ENCODE peak calls at places on chromosome 11, in four cellular contexts. E is HCT116, P is kidney, X is astrocyte. Y is an unnamed sample.

GRCh38 chr11:35237860-35238715 is 99.1 kb downstream of the CD44 start:
- DNase-seq in P (no peak), E (peak), X (no peak), Y (peak)

GRCh38 chr11:133619397-133619796 is 87.1 kb upstream of the OPCML start:
- DNase-seq in P (no peak), X (no peak), E (no peak), Y (no peak)

GRCh38 chr11:70826541-70826943 is 425.8 kb downstream of the SHANK2 start:
- DNase-seq in X (no peak), E (no peak), P (peak), Y (peak)

GRCh38 chr11:119885861-119886567 is 157.0 kb upstream of the NECTIN1 start:
- DNase-seq in P (peak), X (no peak), E (no peak), Y (no peak)

GRCh38 chr11:69003866-69004311 is 9.2 kb downstream of the MRGPRF start:
- DNase-seq in X (no peak), E (no peak), P (peak), Y (no peak)

GRCh38 chr11:12537778-12538401 is 136.3 kb upstream of the TEAD1 start:
- DNase-seq in E (no peak), P (no peak), X (no peak), Y (no peak)

GRCh38 chr11:7457211-7457610 is 28.1 kb upstream of the OLFML1 start:
- DNase-seq in P (no peak), E (no peak), X (peak), Y (peak)

GRCh38 chr11:112241486-112241885 is 15.3 kb downstream of the PTS start:
- DNase-seq in X (peak), P (no peak), E (no peak), Y (peak)

GRCh38 chr11:111765984-111766833 is at the start of gene PPP2R1B:
- DNase-seq in P (peak), X (peak), E (peak), Y (peak)

GRCh38 chr11:27381238-27381666 is 18.2 kb upstream of the CCDC34 start:
- DNase-seq in E (no peak), X (no peak), P (no peak), Y (no peak)

GRCh38 chr11:17516551-17517150 is 27.6 kb downstream of the USH1C start:
- DNase-seq in E (no peak), X (no peak), P (peak), Y (no peak)

GRCh38 chr11:22130462-22131053 is 62.3 kb upstream of the ANO5 start:
- DNase-seq in P (no peak), X (no peak), E (no peak), Y (peak)

GRCh38 chr11:128843198-128843766 is 23.8 kb downstream of the KCNJ1 start:
- DNase-seq in P (no peak), E (no peak), X (no peak), Y (no peak)

GRCh38 chr11:57567210-57567511 is 311 bp downstream of the UBE2L6 start:
- DNase-seq in X (peak), E (no peak), P (no peak), Y (peak)

GRCh38 chr11:11798586-11799438 is 43.0 kb upstream of the USP47 start:
- DNase-seq in E (peak), X (peak), P (peak), Y (peak)

GRCh38 chr11:66950113-66950535 is 8.1 kb downstream of the PC start:
- DNase-seq in P (peak), E (peak), X (peak), Y (peak)

GRCh38 chr11:13962562-13963168 is at the start of gene SPON1:
- DNase-seq in E (no peak), P (peak), X (peak), Y (peak)

GRCh38 chr11:120814531-120815259 is 209.2 kb upstream of the TBCEL start:
- DNase-seq in X (no peak), P (no peak), E (no peak), Y (no peak)

GRCh38 chr11:97345031-97345430 is 955.2 kb downstream of the JRKL start:
- DNase-seq in X (no peak), E (no peak), P (no peak), Y (no peak)

GRCh38 chr11:43787823-43788222 is 92.8 kb upstream of the ALKBH3 start:
- DNase-seq in E (no peak), P (no peak), X (no peak), Y (no peak)

GRCh38 chr11:69102732-69103615 is 52.8 kb upstream of the SMIM38 start:
- DNase-seq in P (peak), E (no peak), X (no peak), Y (no peak)

GRCh38 chr11:46850829-46851380 is 4.8 kb upstream of the CKAP5 start:
- DNase-seq in X (no peak), E (no peak), P (no peak), Y (no peak)

GRCh38 chr11:12377824-12378593 is 638 bp downstream of the PARVA start:
- DNase-seq in P (peak), X (peak), E (peak), Y (peak)

GRCh38 chr11:130585545-130585944 is 137.1 kb downstream of the ADAMTS15 start:
- DNase-seq in E (no peak), P (no peak), X (peak), Y (peak)

GRCh38 chr11:132080121-132080520 is 709.7 kb downstream of the NTM start:
- DNase-seq in P (no peak), E (no peak), X (no peak), Y (no peak)

GRCh38 chr11:45227836-45228235 is 58.3 kb downstream of the SYT13 start:
- DNase-seq in P (no peak), X (no peak), E (no peak), Y (no peak)

GRCh38 chr11:7511405-7511804 is 2.4 kb upstream of the PPFIBP2 start:
- DNase-seq in E (no peak), X (no peak), P (no peak), Y (no peak)

DNA sequence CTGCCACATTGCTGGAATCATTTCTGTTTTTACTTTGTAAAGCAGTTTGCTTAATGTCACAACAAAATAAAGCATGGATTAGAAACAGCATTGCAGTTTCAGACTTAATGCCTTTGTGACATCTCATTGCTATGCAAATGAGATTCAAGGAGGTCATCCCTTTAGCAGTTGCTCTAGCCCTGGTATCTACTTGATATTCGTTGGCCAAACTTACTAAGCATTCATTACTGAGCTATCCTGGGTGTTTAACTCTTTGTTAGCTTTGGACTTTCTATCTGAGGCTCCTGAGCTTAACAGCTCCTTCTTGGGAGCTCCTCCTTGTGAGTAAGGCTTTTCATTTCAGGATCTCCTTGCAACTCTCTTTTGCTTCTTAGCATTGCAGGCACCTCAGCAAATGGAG is 16.3 kb downstream of the FAT3 start:
- DNase-seq in X (no peak), E (no peak), P (no peak), Y (no peak)
- H3K9ac ChIP-seq in X (no peak), E (no peak), P (no peak), Y (no peak)

GRCh38 chr11:94740083-94740974 is 27.8 kb upstream of the AMOTL1 start:
- DNase-seq in X (no peak), P (peak), E (no peak), Y (peak)

GRCh38 chr11:94739331-94739730 is 28.8 kb upstream of the AMOTL1 start:
- DNase-seq in E (no peak), X (no peak), P (no peak), Y (no peak)

GRCh38 chr11:94740975-94741707 is 27.0 kb upstream of the AMOTL1 start:
- DNase-seq in P (peak), E (peak), X (peak), Y (peak)

GRCh38 chr11:94738746-94739145 is 29.4 kb upstream of the AMOTL1 start:
- DNase-seq in E (no peak), P (no peak), X (no peak), Y (no peak)

DNA sequence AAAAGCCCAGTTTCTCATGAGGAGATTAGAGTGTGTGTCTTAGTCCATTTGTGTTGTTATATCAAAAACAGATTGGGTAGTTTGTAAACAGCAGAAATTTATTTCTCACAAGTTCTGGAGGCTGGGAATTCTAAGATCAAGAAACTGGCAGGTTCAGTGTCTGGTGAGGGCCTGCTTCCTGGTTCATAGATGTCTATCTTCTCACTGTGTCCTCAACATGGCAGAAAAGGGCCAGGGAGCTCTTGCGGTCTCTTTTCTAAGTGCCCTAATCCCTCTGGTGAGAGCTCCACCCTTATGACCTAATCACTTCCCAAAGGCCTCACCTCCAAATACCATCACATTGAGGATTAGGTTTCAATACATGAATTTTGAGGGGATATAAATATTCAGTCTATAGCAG is 25.5 kb upstream of the AMOTL1 start:
- DNase-seq in X (no peak), P (no peak), E (no peak), Y (no peak)
- H3K4me3 ChIP-seq in X (no peak), P (no peak), E (no peak), Y (no peak)

DNA sequence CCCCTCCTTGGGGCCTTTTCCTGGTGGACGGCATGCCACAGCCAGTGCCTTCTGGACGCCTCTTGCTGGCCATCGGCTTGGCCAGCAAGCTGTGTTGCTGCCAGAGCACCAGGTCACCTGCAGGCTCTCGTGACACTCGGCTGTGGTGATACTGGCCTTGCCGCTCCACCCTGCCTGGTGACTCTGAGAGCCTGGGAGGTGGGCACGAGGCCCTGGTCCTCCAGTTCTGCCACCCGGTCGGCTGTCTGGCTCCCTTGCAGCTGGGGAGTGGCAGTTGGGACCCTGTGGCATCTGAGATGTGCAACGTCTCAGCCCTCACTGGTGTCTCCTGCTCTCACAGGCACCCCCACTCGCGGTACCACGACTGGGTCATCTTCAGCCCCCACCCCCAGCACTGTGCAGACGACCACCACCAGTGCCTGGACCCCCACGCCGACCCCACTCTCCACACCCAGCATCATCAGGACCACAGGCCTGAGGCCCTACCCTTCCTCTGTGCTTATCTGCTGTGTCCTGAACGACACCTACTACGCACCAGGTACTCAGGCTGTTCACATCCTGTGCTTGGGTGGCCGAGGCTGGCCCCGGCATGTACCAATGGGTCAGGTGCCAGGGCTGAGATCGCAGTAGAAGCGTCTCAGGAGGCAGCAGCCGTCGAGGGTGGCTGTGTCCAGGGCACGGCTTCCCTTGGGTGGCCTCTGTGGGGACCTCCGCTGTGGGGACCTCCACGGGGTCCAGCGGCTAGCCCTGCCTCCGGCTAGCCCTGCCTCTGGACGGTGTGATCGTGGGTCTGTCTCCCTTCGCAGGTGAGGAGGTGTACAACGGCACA is 26.0 kb downstream of the MUC2 start:
- DNase-seq in X (no peak), E (no peak), P (peak), Y (no peak)
- H3K9ac ChIP-seq in X (no peak), E (no peak), P (no peak), Y (no peak)

GRCh38 chr11:60923800-60924109 is 505 bp upstream of the TMEM132A start:
- DNase-seq in X (no peak), P (no peak), E (no peak), Y (no peak)
- H3K4me3 ChIP-seq in X (peak), P (no peak), E (peak), Y (no peak)

GRCh38 chr11:64654439-64654838 is 63.4 kb downstream of the SLC22A12 start:
- DNase-seq in E (no peak), X (no peak), P (peak), Y (no peak)
- H3K9ac ChIP-seq in E (no peak), X (no peak), P (no peak), Y (no peak)

GRCh38 chr11:121930004-121930965 is 185.7 kb downstream of the BLID start:
- DNase-seq in E (no peak), P (no peak), X (peak), Y (peak)
- H3K4me3 ChIP-seq in E (no peak), P (peak), X (peak), Y (peak)

Y was measured in adipocyte.